ENCODE peak calls at places on chromosomes 1 and 21, in seven cellular contexts. S, P, D, K, L, W and C are unnamed samples.

GRCh38 chr1:246214708-246215504 is 292.2 kb downstream of the SMYD3 start:
- DNase-seq in S (peak), P (peak), D (peak), K (no peak), L (peak), W (peak), C (peak)

GRCh38 chr1:223363057-223363855 is 720 bp downstream of the SUSD4 start:
- DNase-seq in S (no peak), P (no peak), D (no peak), K (no peak), L (no peak), W (peak), C (peak)

GRCh38 chr1:23854568-23854967 is 13.5 kb downstream of the FUCA1 start:
- DNase-seq in S (no peak), P (peak), D (peak), K (no peak), L (no peak), W (peak), C (no peak)

GRCh38 chr1:78355646-78356045 is 135.1 kb upstream of the PTGFR start:
- DNase-seq in S (no peak), P (no peak), D (peak), K (no peak), L (no peak), W (peak), C (peak)

GRCh38 chr21:22444990-22445389 is 1446.8 kb downstream of the NCAM2 start:
- DNase-seq in S (no peak), P (no peak), D (no peak), K (no peak), L (no peak), W (no peak), C (no peak)

GRCh38 chr1:243247901-243248300 is 7.2 kb downstream of the CEP170 start:
- DNase-seq in S (no peak), P (no peak), D (no peak), K (no peak), L (no peak), W (no peak), C (no peak)

GRCh38 chr1:65958561-65959350 is 166.1 kb downstream of the PDE4B start:
- DNase-seq in S (peak), P (peak), D (peak), K (peak), L (no peak), W (peak), C (peak)

GRCh38 chr1:27349784-27350672 is 8.2 kb downstream of the SYTL1 start:
- DNase-seq in S (no peak), P (no peak), D (peak), K (no peak), L (peak), W (peak), C (peak)

GRCh38 chr1:203342192-203342940 is 8.6 kb downstream of the FMOD start:
- DNase-seq in S (no peak), P (peak), D (peak), K (no peak), L (peak), W (peak), C (peak)

GRCh38 chr1:112997781-112998180 is 41.8 kb upstream of the SLC16A1 start:
- DNase-seq in S (no peak), P (no peak), D (peak), K (no peak), L (no peak), W (peak), C (peak)

GRCh38 chr21:41283211-41283818 is 33.3 kb upstream of the FAM3B start:
- DNase-seq in S (peak), P (peak), D (peak), K (peak), L (peak), W (peak), C (peak)

GRCh38 chr1:91450260-91450659 is 45.6 kb upstream of the HFM1 start:
- DNase-seq in S (no peak), P (no peak), D (peak), K (no peak), L (no peak), W (peak), C (no peak)

GRCh38 chr1:207321045-207321789 is at the start of gene CD55:
- DNase-seq in S (peak), P (peak), D (peak), K (peak), L (peak), W (peak), C (peak)

GRCh38 chr1:25190260-25190659 is 42.0 kb downstream of the SYF2 start:
- DNase-seq in S (no peak), P (no peak), D (no peak), K (no peak), L (no peak), W (no peak), C (no peak)

GRCh38 chr1:217747156-217747769 is 116.1 kb downstream of the SPATA17 start:
- DNase-seq in S (peak), P (peak), D (peak), K (peak), L (no peak), W (peak), C (peak)

GRCh38 chr1:200153277-200154055 is 126.0 kb downstream of the NR5A2 start:
- DNase-seq in S (no peak), P (peak), D (no peak), K (no peak), L (no peak), W (no peak), C (no peak)

GRCh38 chr1:65792671-65793358 is at the start of gene PDE4B:
- DNase-seq in S (no peak), P (no peak), D (peak), K (no peak), L (peak), W (peak), C (peak)

GRCh38 chr1:117527566-117528102 is 78.2 kb upstream of the TENT5C start:
- DNase-seq in S (no peak), P (no peak), D (peak), K (no peak), L (no peak), W (peak), C (peak)

GRCh38 chr1:33256701-33257387 is 552 bp downstream of the ZNF362 start:
- DNase-seq in S (peak), P (peak), D (peak), K (peak), L (peak), W (peak), C (peak)

GRCh38 chr1:234730542-234731370 is 120.8 kb upstream of the IRF2BP2 start:
- DNase-seq in S (no peak), P (peak), D (no peak), K (no peak), L (no peak), W (no peak), C (no peak)

GRCh38 chr21:44636209-44637017 is 743 bp upstream of the KRTAP10-10 start:
- DNase-seq in S (no peak), P (no peak), D (no peak), K (no peak), L (no peak), W (no peak), C (no peak)

GRCh38 chr1:83641206-83641658 is 357.7 kb downstream of the TTLL7 start:
- DNase-seq in S (peak), P (no peak), D (peak), K (no peak), L (no peak), W (peak), C (peak)

GRCh38 chr1:36807262-36807661 is 227.1 kb downstream of the GRIK3 start:
- DNase-seq in S (no peak), P (no peak), D (no peak), K (no peak), L (no peak), W (no peak), C (no peak)

GRCh38 chr1:60692031-60692430 is 390.3 kb upstream of the NFIA start:
- DNase-seq in S (no peak), P (no peak), D (no peak), K (no peak), L (no peak), W (no peak), C (no peak)

GRCh38 chr1:246577082-246577719 is 10.9 kb downstream of the CNST start:
- DNase-seq in S (no peak), P (no peak), D (no peak), K (no peak), L (no peak), W (no peak), C (no peak)

GRCh38 chr1:147478556-147478955 is 62.7 kb upstream of the BCL9 start:
- DNase-seq in S (no peak), P (no peak), D (no peak), K (no peak), L (no peak), W (no peak), C (no peak)

GRCh38 chr1:232066521-232066920 is 439.9 kb downstream of the DISC1 start:
- DNase-seq in S (no peak), P (no peak), D (no peak), K (no peak), L (no peak), W (no peak), C (no peak)

GRCh38 chr1:15027515-15027948 is 126.0 kb upstream of the TMEM51 start:
- DNase-seq in S (peak), P (peak), D (peak), K (peak), L (peak), W (peak), C (peak)

DNA sequence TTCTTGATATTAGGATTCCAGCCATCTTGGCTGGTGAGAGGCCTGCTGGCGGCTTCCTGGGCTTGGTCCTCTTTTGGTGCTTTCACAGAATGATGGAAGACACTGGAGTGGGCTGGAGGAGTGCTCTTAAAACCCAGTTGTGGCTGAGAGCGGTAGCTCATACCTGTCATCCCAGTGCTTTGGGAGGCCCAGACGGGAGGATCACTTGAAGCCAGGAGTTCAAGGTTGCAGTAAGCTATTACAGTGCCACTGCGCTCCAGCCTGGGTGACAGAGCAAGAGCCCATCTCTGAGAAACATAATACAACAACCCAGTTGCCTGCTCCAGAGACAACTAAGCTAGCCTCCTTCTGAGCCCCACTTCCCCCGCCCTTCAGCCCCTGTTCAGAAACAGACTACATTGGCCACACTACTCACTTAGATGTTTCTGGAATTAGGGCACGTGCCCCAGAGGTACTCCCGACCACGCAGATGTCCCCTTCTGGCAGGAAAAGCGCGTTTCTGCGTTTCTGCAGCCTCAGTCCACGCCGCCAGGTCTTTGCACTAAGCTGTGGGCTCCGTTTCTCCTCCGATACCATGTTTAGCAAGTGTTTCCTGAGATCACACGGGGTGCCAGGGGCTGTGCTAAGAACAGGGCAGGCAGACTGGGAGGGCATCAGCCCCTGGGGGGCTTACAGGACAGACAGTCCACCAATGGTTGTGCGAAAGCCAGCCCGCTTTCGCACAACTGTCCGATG is 2.4 kb downstream of the PIK3CD start:
- DNase-seq in S (no peak), P (peak), D (no peak), K (no peak), L (no peak), W (no peak), C (no peak)
- H3K4me3 ChIP-seq in S (no peak), P (peak), D (no peak), K (no peak), L (peak), W (no peak), C (no peak)

GRCh38 chr1:6081901-6082300 is 36.2 kb downstream of the KCNAB2 start:
- DNase-seq in S (no peak), P (no peak), D (no peak), K (no peak), L (no peak), W (no peak), C (no peak)

GRCh38 chr1:6080469-6080868 is 34.8 kb downstream of the KCNAB2 start:
- DNase-seq in S (no peak), P (no peak), D (no peak), K (no peak), L (no peak), W (no peak), C (no peak)

GRCh38 chr1:6083385-6083784 is 37.7 kb downstream of the KCNAB2 start:
- DNase-seq in S (no peak), P (no peak), D (no peak), K (no peak), L (no peak), W (no peak), C (no peak)

GRCh38 chr1:6083801-6084467 is 38.2 kb downstream of the KCNAB2 start:
- DNase-seq in S (no peak), P (no peak), D (peak), K (no peak), L (no peak), W (peak), C (peak)

GRCh38 chr1:6082430-6082971 is 36.8 kb downstream of the KCNAB2 start:
- DNase-seq in S (no peak), P (no peak), D (peak), K (no peak), L (no peak), W (peak), C (peak)
- TF ChIP-seq CTCF in S (peak), P (peak), D (peak), K (no peak), L (no peak), W (peak), C (peak)

GRCh38 chr1:156126043-156126700 is 11.7 kb downstream of the LMNA start:
- DNase-seq in S (peak), P (peak), D (peak), K (no peak), L (peak), W (peak), C (peak)
- H3K4me3 ChIP-seq in S (peak), P (peak), D (peak), K (peak), L (no peak), W (peak), C (peak)

DNA sequence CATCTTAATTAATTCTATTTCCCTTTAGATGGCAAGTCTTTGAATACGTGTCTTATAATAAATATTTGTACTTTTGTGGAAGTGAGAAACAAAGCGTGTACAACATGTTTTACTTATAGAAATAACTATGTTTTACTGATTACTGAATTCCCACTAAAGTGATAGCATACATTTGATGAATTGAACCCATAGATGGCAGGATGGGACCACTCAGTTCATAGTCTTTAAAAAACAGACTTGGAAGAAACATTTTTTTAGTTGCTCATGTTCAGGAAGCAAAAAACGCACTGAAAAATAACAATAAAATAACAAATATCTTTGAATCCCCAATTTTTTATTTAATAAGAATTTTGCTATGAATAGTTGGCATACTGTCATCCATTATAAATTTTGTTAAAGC is 507.1 kb upstream of the ZRANB2 start:
- DNase-seq in S (peak), P (no peak), D (peak), K (no peak), L (no peak), W (peak), C (peak)
- TF ChIP-seq CTCF in S (no peak), P (peak), D (peak), K (peak), L (no peak), W (peak), C (peak)

DNA sequence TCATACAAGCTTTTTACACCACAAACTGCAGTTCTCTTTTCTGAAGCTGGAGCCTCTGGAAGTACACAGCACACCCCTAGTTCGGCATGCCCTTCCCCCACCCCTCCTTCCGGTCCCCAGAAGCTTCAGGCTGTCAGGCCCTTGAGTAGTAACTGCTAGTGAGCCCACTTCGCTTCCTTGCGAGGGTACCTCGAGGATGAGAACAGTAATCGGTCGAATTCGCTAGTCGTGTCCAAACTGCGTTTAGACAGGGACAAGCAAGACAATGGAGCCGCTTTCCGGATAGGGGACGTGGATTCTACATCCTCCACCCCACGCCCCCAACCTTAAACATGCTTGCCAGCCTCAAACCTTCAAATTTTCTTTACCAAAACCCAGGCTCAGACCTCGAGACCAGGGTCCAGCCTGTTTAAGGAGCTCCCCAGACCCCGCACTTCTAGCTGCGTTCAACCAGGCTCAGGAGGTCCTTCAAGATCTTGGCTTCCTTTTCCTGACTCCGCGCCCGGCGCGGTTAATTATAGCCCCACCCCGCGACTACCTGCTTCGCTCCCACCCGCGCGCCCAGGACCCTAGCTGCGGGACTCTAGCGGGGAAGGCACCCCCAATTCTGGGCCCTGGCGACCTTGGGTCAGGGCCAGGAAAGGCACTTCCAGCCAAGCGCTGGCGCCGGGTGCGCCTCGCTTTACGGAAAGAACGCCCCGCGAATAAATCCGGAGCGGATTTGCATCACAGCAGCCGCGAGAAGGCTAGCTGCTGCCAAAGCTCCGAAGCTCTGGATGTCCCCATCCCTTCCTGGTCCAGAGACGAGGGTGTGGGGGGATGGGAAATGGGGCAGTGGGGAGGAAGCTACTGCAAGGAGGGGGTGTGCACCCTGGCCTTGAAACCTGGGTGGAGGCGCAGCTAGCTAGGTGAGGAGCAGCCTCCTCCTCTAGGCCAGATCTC is 8.1 kb upstream of the TSPAN1 start:
- DNase-seq in S (no peak), P (peak), D (no peak), K (no peak), L (peak), W (peak), C (no peak)
- H3K4me3 ChIP-seq in S (peak), P (peak), D (peak), K (no peak), L (peak), W (peak), C (peak)